ENCODE peak calls at places on chromosomes 4 and X, in five cellular contexts. U is upper lobe of left lung, Z is lower leg skin, I is Peyer's patch, M is ovary. Y is an unnamed sample.

GRCh38 chrX:110089656-110090404 is 86.9 kb downstream of the TMEM164 start:
- DNase-seq in U (no peak), Z (no peak), I (no peak), M (no peak), Y (no peak)

GRCh38 chr4:2322227-2322626 is 60.3 kb upstream of the MXD4 start:
- DNase-seq in U (no peak), Z (no peak), I (no peak), M (no peak), Y (no peak)

GRCh38 chr4:94036964-94037363 is 170.7 kb upstream of the SMARCAD1 start:
- DNase-seq in U (no peak), Z (no peak), I (no peak), M (no peak), Y (no peak)

GRCh38 chr4:143587703-143588102 is 74.2 kb downstream of the SMARCA5 start:
- DNase-seq in U (no peak), Z (no peak), I (no peak), M (no peak), Y (no peak)

GRCh38 chrX:63657821-63658220 is 127.2 kb downstream of the ARHGEF9 start:
- DNase-seq in U (no peak), Z (peak), I (peak), M (peak), Y (peak)

GRCh38 chr4:118904935-118905334 is 16.3 kb downstream of the SYNPO2 start:
- DNase-seq in U (no peak), Z (no peak), I (no peak), M (no peak), Y (no peak)

GRCh38 chr4:52555356-52555716 is 103.8 kb downstream of the USP46 start:
- DNase-seq in U (no peak), Z (no peak), I (no peak), M (no peak), Y (no peak)

GRCh38 chr4:111836601-111837000 is 308.7 kb upstream of the FAM241A start:
- DNase-seq in U (no peak), Z (no peak), I (no peak), M (no peak), Y (no peak)

GRCh38 chr4:2222838-2223237 is 19.1 kb downstream of the HAUS3 start:
- DNase-seq in U (no peak), Z (no peak), I (no peak), M (no peak), Y (no peak)

GRCh38 chr4:158811704-158812103 is 42.9 kb downstream of the FNIP2 start:
- DNase-seq in U (no peak), Z (peak), I (no peak), M (no peak), Y (no peak)

GRCh38 chr4:138639018-138639876 is 376.3 kb upstream of the NOCT start:
- DNase-seq in U (no peak), Z (no peak), I (no peak), M (no peak), Y (no peak)

GRCh38 chr4:26860922-26861433 is 337 bp downstream of the STIM2 start:
- DNase-seq in U (peak), Z (peak), I (peak), M (peak), Y (peak)

GRCh38 chr4:97589481-97590196 is 553.6 kb downstream of the STPG2 start:
- DNase-seq in U (no peak), Z (no peak), I (no peak), M (no peak), Y (no peak)

GRCh38 chrX:72572248-72573157 is at the start of gene HDAC8:
- DNase-seq in U (no peak), Z (peak), I (peak), M (peak), Y (peak)

DNA sequence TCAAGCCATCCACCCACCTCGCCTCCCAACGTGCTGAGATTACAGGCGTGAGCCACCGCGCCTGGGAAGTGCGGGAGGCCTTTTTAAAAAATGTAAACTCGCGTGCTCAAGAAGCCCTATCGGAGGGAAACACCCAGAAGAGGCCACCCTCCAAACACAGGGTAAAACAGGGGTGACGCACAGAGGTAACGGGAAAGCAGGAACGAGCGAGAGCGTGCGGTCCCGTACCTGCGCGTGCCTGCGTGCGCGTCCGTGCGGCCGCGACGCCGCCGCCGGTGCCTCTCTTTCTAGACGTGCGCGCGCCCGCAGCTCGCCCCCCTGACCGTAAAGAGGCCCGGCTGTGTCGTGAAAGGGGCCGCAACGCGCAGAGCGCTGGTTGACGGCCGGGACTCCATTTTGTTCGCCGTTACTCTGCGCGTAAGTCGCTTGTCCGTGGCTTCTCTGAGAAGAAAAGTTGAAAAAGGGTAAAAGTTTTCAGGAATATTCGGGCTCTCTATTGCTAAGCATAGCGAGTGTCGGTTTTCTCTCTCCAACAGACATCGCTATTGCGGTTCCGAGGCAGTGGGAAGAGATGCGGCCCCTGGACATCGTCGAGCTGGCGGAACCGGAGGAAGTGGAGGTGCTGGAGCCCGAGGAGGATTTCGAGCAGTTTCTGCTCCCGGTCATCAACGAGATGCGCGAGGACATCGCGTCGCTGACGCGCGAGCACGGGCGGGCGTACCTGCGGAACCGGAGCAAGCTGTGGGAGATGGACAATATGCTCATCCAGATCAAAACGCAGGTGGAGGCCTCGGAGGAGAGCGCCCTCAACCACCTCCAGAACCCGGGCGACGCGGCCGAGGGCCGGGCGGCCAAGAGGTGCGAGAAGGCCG is at the start of gene MRFAP1:
- DNase-seq in U (peak), Z (peak), I (peak), M (peak), Y (peak)
- TF ChIP-seq POLR2A in U (no peak), Z (peak), I (peak), M (peak), Y (peak)

GRCh38 chr4:54687887-54688841 is 30.4 kb downstream of the KIT start:
- DNase-seq in U (no peak), Z (no peak), I (no peak), M (no peak), Y (no peak)
- H3K4me3 ChIP-seq in U (no peak), Z (no peak), I (no peak), M (no peak), Y (no peak)

GRCh38 chrX:118974908-118975671 is 672 bp downstream of the LONRF3 start:
- DNase-seq in U (peak), Z (peak), I (peak), M (peak), Y (peak)
- TF ChIP-seq POLR2A in U (no peak), Z (no peak), I (no peak), M (no peak), Y (no peak)

DNA sequence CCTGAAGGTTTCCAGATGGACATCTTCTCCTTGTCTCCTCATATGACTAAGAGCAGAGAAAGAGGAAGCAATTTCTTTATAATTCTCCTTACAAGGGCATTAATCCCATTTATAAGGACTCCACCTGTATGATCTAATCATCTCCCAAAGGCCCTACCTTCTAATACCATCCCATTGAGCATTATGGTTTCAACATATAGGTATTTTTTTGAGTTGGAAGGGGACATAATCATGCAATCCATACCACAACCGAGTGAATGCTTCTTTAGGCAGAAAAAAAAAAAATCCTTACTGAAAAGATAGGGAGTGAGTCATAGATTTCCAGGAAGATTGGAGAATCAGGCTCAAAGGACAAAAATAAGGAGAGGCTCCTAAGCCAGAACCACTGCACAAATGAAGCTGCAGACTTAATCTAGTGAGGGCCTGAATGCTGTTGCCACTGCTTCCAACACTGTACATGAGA is 312.5 kb upstream of the HS3ST1 start:
- DNase-seq in U (no peak), Z (no peak), I (no peak), M (no peak), Y (no peak)
- H3K4me3 ChIP-seq in U (no peak), Z (no peak), I (no peak), M (no peak), Y (no peak)

GRCh38 chr4:3803946-3804345 is 37.8 kb downstream of the ADRA2C start:
- DNase-seq in U (peak), Z (no peak), I (no peak), M (no peak), Y (no peak)

GRCh38 chr4:3802571-3803474 is 36.6 kb downstream of the ADRA2C start:
- DNase-seq in U (no peak), Z (no peak), I (no peak), M (no peak), Y (no peak)

GRCh38 chr4:3805731-3806130 is 39.5 kb downstream of the ADRA2C start:
- DNase-seq in U (peak), Z (no peak), I (no peak), M (no peak), Y (no peak)

GRCh38 chr4:3803475-3803847 is 37.3 kb downstream of the ADRA2C start:
- DNase-seq in U (peak), Z (no peak), I (no peak), M (no peak), Y (no peak)

DNA sequence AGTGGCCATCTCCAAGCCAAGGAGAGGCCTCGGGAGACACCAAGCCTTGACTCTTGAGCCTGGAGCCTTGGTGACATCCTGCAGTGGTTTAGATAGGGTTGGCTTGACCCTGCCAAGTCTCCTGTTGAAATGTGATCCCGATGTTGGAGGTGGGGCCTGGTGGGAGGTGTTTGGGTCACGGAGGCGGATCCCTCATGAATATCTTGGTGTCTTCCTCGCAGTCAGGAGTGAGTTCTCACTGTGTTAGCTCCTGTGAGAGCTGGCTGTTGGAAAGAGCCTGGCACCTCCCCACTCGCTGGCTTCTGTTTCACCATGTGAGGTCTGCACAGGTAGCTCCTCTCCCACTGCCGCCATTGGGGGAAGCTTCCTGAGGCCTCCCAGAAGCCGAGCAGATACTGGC is 38.8 kb downstream of the ADRA2C start:
- DNase-seq in U (no peak), Z (no peak), I (no peak), M (no peak), Y (no peak)
- TF ChIP-seq POLR2A in U (no peak), Z (no peak), I (no peak), M (no peak), Y (no peak)

GRCh38 chrX:33210156-33210555 is 1.2 kb downstream of the DMD start:
- DNase-seq in U (no peak), Z (no peak), I (no peak), M (no peak), Y (no peak)
- H3K4me3 ChIP-seq in U (peak), Z (no peak), I (no peak), M (peak), Y (peak)

DNA sequence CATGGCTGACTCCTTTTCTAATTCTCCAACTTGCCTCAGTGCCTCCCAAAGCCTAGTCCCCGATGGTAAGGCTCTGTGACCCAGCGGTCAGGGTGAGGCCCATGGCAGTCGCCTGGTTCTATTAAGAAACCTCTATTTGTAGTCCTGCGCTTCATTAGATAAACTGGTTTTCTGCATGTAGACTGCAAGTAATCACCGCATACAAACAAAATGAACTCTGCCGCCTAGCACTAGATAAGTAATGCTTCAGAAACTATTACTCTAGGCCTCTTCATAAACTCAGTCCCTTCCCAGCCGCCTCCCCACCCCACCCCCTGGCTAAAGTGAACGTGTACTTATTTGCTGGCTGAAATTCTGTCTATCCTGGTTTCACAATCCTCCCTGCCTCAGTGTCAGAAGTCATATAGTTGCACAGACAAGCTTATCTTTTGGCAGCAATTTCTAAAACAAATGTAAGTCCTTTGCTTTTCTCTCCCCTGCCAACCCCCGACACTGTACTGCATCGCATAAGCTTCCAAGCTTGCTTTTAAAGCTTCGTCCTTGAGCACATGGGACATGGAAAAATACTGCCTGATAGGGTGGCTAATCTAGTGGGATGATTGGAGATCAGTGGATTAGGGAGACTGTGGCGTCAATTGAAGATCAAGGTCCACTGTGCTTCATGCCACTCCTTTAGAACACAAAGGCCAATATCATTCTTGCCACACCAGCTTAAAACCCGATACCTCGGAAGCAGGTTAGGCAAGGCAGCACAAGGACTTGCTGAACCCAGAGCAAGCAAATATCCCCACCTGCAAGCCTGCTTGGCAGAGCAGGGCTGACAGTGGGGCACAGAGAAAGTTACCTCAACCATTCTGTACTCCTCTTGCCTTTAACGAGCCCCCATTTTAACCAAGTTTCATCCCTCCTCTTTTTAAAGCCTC is 125.8 kb downstream of the IRF2 start:
- DNase-seq in U (no peak), Z (no peak), I (peak), M (peak), Y (no peak)
- TF ChIP-seq POLR2A in U (no peak), Z (no peak), I (peak), M (peak), Y (no peak)

GRCh38 chr4:182144621-182145359 is 98.4 kb upstream of the TENM3 start:
- DNase-seq in U (peak), Z (no peak), I (no peak), M (no peak), Y (peak)
- H3K4me3 ChIP-seq in U (peak), Z (no peak), I (peak), M (peak), Y (peak)

DNA sequence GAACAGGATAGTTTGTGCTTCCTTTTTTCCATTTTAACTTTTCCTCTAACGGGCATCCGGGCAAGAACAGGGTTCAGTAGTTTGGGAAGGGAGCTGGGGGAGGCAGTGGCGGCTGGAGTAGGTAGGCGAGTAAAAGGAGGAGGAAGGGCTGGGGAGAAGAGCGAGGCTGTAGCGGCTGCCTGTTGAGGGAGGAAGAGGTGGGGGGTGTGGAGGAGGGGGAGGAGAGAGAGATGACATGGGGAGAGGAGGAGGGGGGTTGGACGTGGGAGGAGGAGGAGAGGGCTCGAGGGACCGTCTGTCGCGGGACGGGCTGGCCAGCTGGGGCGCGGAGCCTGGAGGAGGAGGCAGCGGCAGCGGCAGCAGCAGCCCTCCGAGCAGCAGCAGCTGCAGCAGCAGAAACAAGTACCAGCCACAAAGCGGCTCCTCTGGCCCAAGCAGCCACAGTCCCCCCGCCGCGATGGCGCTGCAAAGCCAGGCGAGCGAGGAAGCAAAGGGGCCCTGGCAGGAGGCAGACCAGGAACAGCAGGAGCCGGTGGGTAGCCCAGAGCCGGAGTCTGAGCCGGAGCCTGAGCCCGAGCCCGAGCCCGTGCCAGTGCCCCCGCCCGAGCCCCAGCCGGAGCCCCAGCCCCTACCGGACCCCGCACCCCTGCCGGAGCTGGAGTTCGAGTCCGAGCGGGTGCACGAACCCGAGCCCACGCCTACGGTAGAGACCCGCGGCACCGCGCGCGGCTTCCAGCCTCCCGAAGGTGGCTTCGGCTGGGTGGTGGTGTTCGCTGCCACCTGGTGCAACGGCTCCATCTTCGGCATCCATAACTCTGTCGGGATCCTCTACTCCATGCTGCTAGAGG is at the start of gene SLC16A2:
- DNase-seq in U (peak), Z (peak), I (peak), M (peak), Y (peak)
- TF ChIP-seq POLR2A in U (no peak), Z (no peak), I (no peak), M (no peak), Y (no peak)